ENCODE peak calls at places on chromosomes 6 and 20, in six cellular contexts. One of them, this sample, is unnamed. For H3K4me1, the result is how much of the 10 kb centered on the place peaks cover.

GRCh38 chr6:131696956-131697355 is 4.2 kb downstream of the OR2A4 start:
- DNase-seq in cardiac muscle cell: no peak
- DNase-seq in upper lobe of right lung: no peak
- DNase-seq in tibial artery: no peak
- DNase-seq in heart right ventricle: no peak
- DNase-seq in MM.1S: no peak
- DNase-seq in this sample: no peak

GRCh38 chr6:117448011-117448410 is 22.3 kb upstream of the ROS1 start:
- DNase-seq in cardiac muscle cell: no peak
- DNase-seq in upper lobe of right lung: no peak
- DNase-seq in tibial artery: no peak
- DNase-seq in heart right ventricle: no peak
- DNase-seq in MM.1S: no peak
- DNase-seq in this sample: no peak

GRCh38 chr6:56875961-56876360 is 78.9 kb upstream of the BEND6 start:
- DNase-seq in cardiac muscle cell: no peak
- DNase-seq in upper lobe of right lung: no peak
- DNase-seq in tibial artery: no peak
- DNase-seq in heart right ventricle: no peak
- DNase-seq in MM.1S: no peak
- DNase-seq in this sample: peak

GRCh38 chr6:127550403-127550802 is 26.6 kb upstream of the C6orf58 start:
- DNase-seq in cardiac muscle cell: no peak
- DNase-seq in upper lobe of right lung: no peak
- DNase-seq in tibial artery: no peak
- DNase-seq in heart right ventricle: no peak
- DNase-seq in MM.1S: no peak
- DNase-seq in this sample: no peak

GRCh38 chr20:44102582-44102981 is 84.4 kb downstream of the JPH2 start:
- DNase-seq in cardiac muscle cell: no peak
- DNase-seq in upper lobe of right lung: no peak
- DNase-seq in tibial artery: no peak
- DNase-seq in heart right ventricle: no peak
- DNase-seq in MM.1S: no peak
- DNase-seq in this sample: no peak

GRCh38 chr6:169288591-169288990 is 34.9 kb upstream of the THBS2 start:
- DNase-seq in cardiac muscle cell: no peak
- DNase-seq in upper lobe of right lung: no peak
- DNase-seq in tibial artery: peak
- DNase-seq in heart right ventricle: peak
- DNase-seq in MM.1S: no peak
- DNase-seq in this sample: no peak

GRCh38 chr20:57791946-57792328 is 82.1 kb upstream of the PMEPA1 start:
- DNase-seq in cardiac muscle cell: no peak
- DNase-seq in upper lobe of right lung: no peak
- DNase-seq in tibial artery: no peak
- DNase-seq in heart right ventricle: peak
- DNase-seq in MM.1S: no peak
- DNase-seq in this sample: no peak

GRCh38 chr6:89944181-89944755 is 50.0 kb downstream of the GJA10 start:
- DNase-seq in cardiac muscle cell: no peak
- DNase-seq in upper lobe of right lung: no peak
- DNase-seq in tibial artery: no peak
- DNase-seq in heart right ventricle: no peak
- DNase-seq in MM.1S: no peak
- DNase-seq in this sample: no peak

GRCh38 chr6:7143161-7143974 is 35.6 kb downstream of the RREB1 start:
- DNase-seq in cardiac muscle cell: no peak
- DNase-seq in upper lobe of right lung: no peak
- DNase-seq in tibial artery: no peak
- DNase-seq in heart right ventricle: no peak
- DNase-seq in MM.1S: peak
- DNase-seq in this sample: no peak

GRCh38 chr6:144338951-144339681 is 54.0 kb downstream of the UTRN start:
- DNase-seq in cardiac muscle cell: no peak
- DNase-seq in upper lobe of right lung: no peak
- DNase-seq in tibial artery: no peak
- DNase-seq in heart right ventricle: no peak
- DNase-seq in MM.1S: no peak
- DNase-seq in this sample: no peak

GRCh38 chr6:80254716-80255115 is 148.2 kb downstream of the BCKDHB start:
- DNase-seq in cardiac muscle cell: no peak
- DNase-seq in upper lobe of right lung: no peak
- DNase-seq in tibial artery: no peak
- DNase-seq in heart right ventricle: no peak
- DNase-seq in MM.1S: no peak
- DNase-seq in this sample: peak

GRCh38 chr20:16607364-16608264 is 34.4 kb upstream of the KIF16B start:
- DNase-seq in cardiac muscle cell: no peak
- DNase-seq in upper lobe of right lung: no peak
- DNase-seq in tibial artery: no peak
- DNase-seq in heart right ventricle: no peak
- DNase-seq in MM.1S: no peak
- DNase-seq in this sample: peak

GRCh38 chr6:54003316-54003715 is 107.9 kb upstream of the MLIP start:
- DNase-seq in cardiac muscle cell: no peak
- DNase-seq in upper lobe of right lung: no peak
- DNase-seq in tibial artery: no peak
- DNase-seq in heart right ventricle: no peak
- DNase-seq in MM.1S: no peak
- DNase-seq in this sample: no peak

GRCh38 chr20:60242836-60243520 is 284.8 kb downstream of the CDH26 start:
- DNase-seq in cardiac muscle cell: no peak
- DNase-seq in upper lobe of right lung: no peak
- DNase-seq in tibial artery: no peak
- DNase-seq in heart right ventricle: no peak
- DNase-seq in MM.1S: no peak
- DNase-seq in this sample: no peak

GRCh38 chr20:44326391-44327159 is 10.3 kb upstream of the R3HDML start:
- DNase-seq in cardiac muscle cell: no peak
- DNase-seq in upper lobe of right lung: peak
- DNase-seq in tibial artery: no peak
- DNase-seq in heart right ventricle: no peak
- DNase-seq in MM.1S: peak
- DNase-seq in this sample: no peak

GRCh38 chr6:157405986-157406385 is 25.0 kb downstream of the ZDHHC14 start:
- DNase-seq in cardiac muscle cell: no peak
- DNase-seq in upper lobe of right lung: no peak
- DNase-seq in tibial artery: no peak
- DNase-seq in heart right ventricle: no peak
- DNase-seq in MM.1S: no peak
- DNase-seq in this sample: no peak

DNA sequence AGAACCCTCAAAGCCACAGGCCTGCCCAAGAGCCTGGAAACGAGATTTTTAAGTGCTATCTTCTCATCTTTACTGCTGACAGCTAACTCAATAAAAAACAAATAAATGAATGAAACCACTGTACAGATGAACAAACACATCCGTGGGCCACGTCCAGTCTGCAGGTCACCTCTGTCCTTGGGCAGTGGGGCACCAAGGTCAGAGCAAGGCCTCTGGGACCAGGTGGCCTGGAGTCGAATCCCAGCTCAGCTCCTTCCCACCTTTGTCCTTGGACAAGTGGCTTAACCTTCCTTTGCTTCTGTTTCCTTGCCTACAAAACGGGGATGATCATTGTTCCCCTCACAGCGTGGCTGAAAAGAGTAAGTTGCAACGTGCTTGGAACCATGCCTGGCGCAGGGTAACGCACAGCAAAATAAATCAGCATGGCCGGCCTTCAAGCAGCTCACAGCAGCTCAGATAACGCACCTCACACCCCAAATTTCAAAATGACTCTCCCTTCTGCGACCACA is 35.8 kb downstream of the RRBP1 start:
- DNase-seq in cardiac muscle cell: no peak
- DNase-seq in upper lobe of right lung: peak
- DNase-seq in tibial artery: no peak
- DNase-seq in heart right ventricle: no peak
- DNase-seq in MM.1S: no peak
- DNase-seq in this sample: no peak
- H3K4me1 ChIP-seq in cardiac muscle cell: half or more
- H3K4me1 ChIP-seq in upper lobe of right lung: under half
- H3K4me1 ChIP-seq in tibial artery: half or more
- H3K4me1 ChIP-seq in heart right ventricle: half or more
- H3K4me1 ChIP-seq in MM.1S: under half
- H3K4me1 ChIP-seq in this sample: under half

GRCh38 chr6:14281831-14282230 is 164.3 kb downstream of the CD83 start:
- DNase-seq in cardiac muscle cell: no peak
- DNase-seq in upper lobe of right lung: no peak
- DNase-seq in tibial artery: no peak
- DNase-seq in heart right ventricle: no peak
- DNase-seq in MM.1S: no peak
- DNase-seq in this sample: no peak

GRCh38 chr6:14284969-14285368 is 167.4 kb downstream of the CD83 start:
- DNase-seq in cardiac muscle cell: no peak
- DNase-seq in upper lobe of right lung: no peak
- DNase-seq in tibial artery: no peak
- DNase-seq in heart right ventricle: no peak
- DNase-seq in MM.1S: no peak
- DNase-seq in this sample: no peak

GRCh38 chr6:14282854-14283505 is 165.4 kb downstream of the CD83 start:
- DNase-seq in cardiac muscle cell: no peak
- DNase-seq in upper lobe of right lung: no peak
- DNase-seq in tibial artery: no peak
- DNase-seq in heart right ventricle: no peak
- DNase-seq in MM.1S: no peak
- DNase-seq in this sample: peak

GRCh38 chr6:14282326-14282725 is 164.8 kb downstream of the CD83 start:
- DNase-seq in cardiac muscle cell: no peak
- DNase-seq in upper lobe of right lung: no peak
- DNase-seq in tibial artery: no peak
- DNase-seq in heart right ventricle: no peak
- DNase-seq in MM.1S: no peak
- DNase-seq in this sample: no peak

DNA sequence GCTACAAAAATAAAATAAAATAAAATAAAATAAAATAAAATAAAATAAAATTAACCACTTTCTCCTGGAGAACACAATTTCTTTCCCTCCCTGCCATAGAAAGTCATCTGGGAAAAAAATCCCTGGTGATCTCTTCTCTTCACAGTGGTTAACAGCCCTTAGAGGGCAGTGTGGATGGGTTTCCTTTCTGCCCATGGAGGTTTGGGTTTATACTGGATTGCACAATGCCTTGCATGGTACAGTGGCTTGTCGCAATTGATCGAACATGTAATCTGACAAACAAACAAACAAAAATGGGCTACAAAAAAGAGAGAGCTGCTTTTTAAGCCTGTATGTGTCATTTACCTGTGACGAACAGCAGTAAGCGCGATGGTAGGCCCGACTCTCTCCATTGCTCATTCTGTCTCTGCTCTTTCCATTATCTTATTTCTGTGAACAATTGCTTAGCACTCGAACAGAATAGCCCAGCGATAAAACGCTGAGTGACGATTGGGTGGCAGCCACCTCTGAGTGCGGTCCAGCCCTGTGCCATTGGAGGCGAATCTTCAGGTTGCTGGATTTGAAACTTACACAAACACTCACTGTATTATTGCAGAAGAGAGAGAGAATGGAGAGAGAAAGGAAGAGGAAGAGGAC is 166.1 kb downstream of the CD83 start:
- DNase-seq in cardiac muscle cell: peak
- DNase-seq in upper lobe of right lung: no peak
- DNase-seq in tibial artery: no peak
- DNase-seq in heart right ventricle: no peak
- DNase-seq in MM.1S: no peak
- DNase-seq in this sample: no peak
- H3K4me1 ChIP-seq in cardiac muscle cell: under half
- H3K4me1 ChIP-seq in upper lobe of right lung: under half
- H3K4me1 ChIP-seq in tibial artery: under half
- H3K4me1 ChIP-seq in heart right ventricle: under half
- H3K4me1 ChIP-seq in MM.1S: under half
- H3K4me1 ChIP-seq in this sample: under half

GRCh38 chr6:115770851-115771250 is 289.8 kb downstream of the FRK start:
- DNase-seq in cardiac muscle cell: no peak
- DNase-seq in upper lobe of right lung: no peak
- DNase-seq in tibial artery: no peak
- DNase-seq in heart right ventricle: no peak
- DNase-seq in MM.1S: no peak
- DNase-seq in this sample: no peak

GRCh38 chr6:115765966-115766365 is 294.7 kb downstream of the FRK start:
- DNase-seq in cardiac muscle cell: no peak
- DNase-seq in upper lobe of right lung: no peak
- DNase-seq in tibial artery: no peak
- DNase-seq in heart right ventricle: no peak
- DNase-seq in MM.1S: no peak
- DNase-seq in this sample: no peak

GRCh38 chr6:115768469-115768868 is 292.2 kb downstream of the FRK start:
- DNase-seq in cardiac muscle cell: no peak
- DNase-seq in upper lobe of right lung: no peak
- DNase-seq in tibial artery: no peak
- DNase-seq in heart right ventricle: no peak
- DNase-seq in MM.1S: no peak
- DNase-seq in this sample: no peak

DNA sequence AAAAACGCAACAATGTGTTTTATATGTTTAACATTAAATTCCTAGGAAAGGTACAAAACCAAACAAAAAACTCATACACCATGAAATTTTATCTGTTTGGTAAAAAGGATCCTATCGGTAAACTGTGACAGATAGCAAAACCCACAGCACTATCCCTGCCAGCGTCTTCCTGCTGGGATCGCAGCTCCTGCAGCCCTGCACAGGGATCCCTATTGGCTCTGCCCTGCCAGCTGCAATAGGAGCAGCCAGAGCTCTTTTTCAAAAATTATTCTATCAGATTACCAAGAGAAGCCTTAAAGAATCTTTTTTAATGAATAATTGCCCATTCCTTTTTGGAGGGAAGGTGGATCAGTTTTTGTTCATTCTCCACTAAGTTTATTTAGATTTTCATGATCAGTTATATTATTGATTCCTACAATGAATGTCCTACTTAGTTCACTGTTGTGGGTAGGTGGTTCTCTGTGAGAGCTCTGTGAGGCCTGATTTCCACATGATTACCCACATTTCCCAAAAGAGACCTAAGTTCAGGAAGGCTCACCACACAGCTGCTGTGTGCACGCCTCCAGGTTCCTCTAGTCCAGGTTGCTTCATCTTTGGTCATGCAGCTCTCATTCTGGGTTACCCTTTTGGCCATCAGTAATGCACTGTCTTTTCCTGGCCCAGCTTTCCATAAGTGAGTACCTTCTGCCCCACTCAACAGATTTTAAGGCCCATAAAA is 293.8 kb downstream of the FRK start:
- DNase-seq in cardiac muscle cell: no peak
- DNase-seq in upper lobe of right lung: no peak
- DNase-seq in tibial artery: no peak
- DNase-seq in heart right ventricle: no peak
- DNase-seq in MM.1S: no peak
- DNase-seq in this sample: no peak
- H3K4me1 ChIP-seq in cardiac muscle cell: under half
- H3K4me1 ChIP-seq in upper lobe of right lung: under half
- H3K4me1 ChIP-seq in tibial artery: under half
- H3K4me1 ChIP-seq in heart right ventricle: under half
- H3K4me1 ChIP-seq in MM.1S: under half
- H3K4me1 ChIP-seq in this sample: under half

GRCh38 chr6:119443993-119444641 is 94.6 kb upstream of the MAN1A1 start:
- DNase-seq in cardiac muscle cell: no peak
- DNase-seq in upper lobe of right lung: no peak
- DNase-seq in tibial artery: no peak
- DNase-seq in heart right ventricle: no peak
- DNase-seq in MM.1S: no peak
- DNase-seq in this sample: no peak
- H3K4me1 ChIP-seq in cardiac muscle cell: under half
- H3K4me1 ChIP-seq in upper lobe of right lung: under half
- H3K4me1 ChIP-seq in tibial artery: under half
- H3K4me1 ChIP-seq in heart right ventricle: under half
- H3K4me1 ChIP-seq in MM.1S: half or more
- H3K4me1 ChIP-seq in this sample: under half

This sample was measured in small intestine.